ENCODE peak calls at places on chromosomes 2 and 18, in five cellular contexts. P is fibroblast of pulmonary artery, U is Ammon's horn, R is aorta, K is endothelial cell. V is an unnamed sample.

GRCh38 chr2:27809761-27810241 is 38.3 kb downstream of the MRPL33 start:
- DNase-seq in P (peak), U (peak), R (no peak), K (no peak), V (no peak)

GRCh38 chr18:59729781-59730180 is 32.6 kb upstream of the CCBE1 start:
- DNase-seq in P (no peak), U (no peak), R (no peak), K (no peak), V (no peak)

GRCh38 chr2:148122788-148123187 is 101.9 kb downstream of the MBD5 start:
- DNase-seq in P (no peak), U (no peak), R (no peak), K (no peak), V (no peak)

GRCh38 chr2:37026050-37026449 is 58.1 kb downstream of the HEATR5B start:
- DNase-seq in P (peak), U (no peak), R (no peak), K (peak), V (peak)

GRCh38 chr2:70181363-70181956 is 9.4 kb downstream of the C2orf42 start:
- DNase-seq in P (no peak), U (no peak), R (no peak), K (no peak), V (no peak)

GRCh38 chr18:34122724-34123334 is 101.9 kb downstream of the NOL4 start:
- DNase-seq in P (peak), U (peak), R (no peak), K (peak), V (peak)

GRCh38 chr2:120480346-120480902 is 134.5 kb downstream of the INHBB start:
- DNase-seq in P (no peak), U (no peak), R (peak), K (no peak), V (no peak)

GRCh38 chr2:185475868-185476267 is 262.7 kb upstream of the FSIP2 start:
- DNase-seq in P (no peak), U (no peak), R (no peak), K (no peak), V (no peak)

GRCh38 chr2:201483337-201483736 is 31.8 kb downstream of the STRADB start:
- DNase-seq in P (no peak), U (no peak), R (no peak), K (no peak), V (no peak)

GRCh38 chr2:222655748-222656543 is at the start of gene FARSB:
- DNase-seq in P (peak), U (peak), R (peak), K (peak), V (peak)

GRCh38 chr18:7616661-7617060 is 49.5 kb downstream of the PTPRM start:
- DNase-seq in P (no peak), U (no peak), R (no peak), K (no peak), V (no peak)

GRCh38 chr2:102304268-102304667 is 7.1 kb upstream of the IL1RL1 start:
- DNase-seq in P (peak), U (no peak), R (no peak), K (no peak), V (no peak)

GRCh38 chr2:213220967-213221603 is 63.2 kb upstream of the SPAG16 start:
- DNase-seq in P (no peak), U (no peak), R (no peak), K (no peak), V (no peak)

GRCh38 chr2:70904371-70905216 is 31.1 kb upstream of the ATP6V1B1 start:
- DNase-seq in P (no peak), U (no peak), R (no peak), K (no peak), V (no peak)

GRCh38 chr2:234164499-234165409 is 114.3 kb downstream of the SPP2 start:
- DNase-seq in P (no peak), U (no peak), R (no peak), K (no peak), V (no peak)

GRCh38 chr18:22169011-22169888 is at the start of gene GATA6:
- DNase-seq in P (peak), U (peak), R (peak), K (peak), V (peak)

GRCh38 chr2:23926750-23927627 is at the start of gene ATAD2B:
- DNase-seq in P (peak), U (peak), R (peak), K (peak), V (peak)

GRCh38 chr2:164620873-164621760 is at the start of gene GRB14:
- DNase-seq in P (peak), U (peak), R (peak), K (peak), V (no peak)

GRCh38 chr2:1024981-1025380 is 74.3 kb downstream of the SNTG2 start:
- DNase-seq in P (peak), U (no peak), R (no peak), K (no peak), V (no peak)

GRCh38 chr2:11657646-11658045 is 12.3 kb downstream of the NTSR2 start:
- DNase-seq in P (no peak), U (peak), R (no peak), K (no peak), V (no peak)

GRCh38 chr2:18262601-18263000 is 297.9 kb downstream of the RDH14 start:
- DNase-seq in P (no peak), U (no peak), R (no peak), K (no peak), V (no peak)

GRCh38 chr2:26980971-26981370 is 10.5 kb downstream of the MAPRE3 start:
- DNase-seq in P (no peak), U (peak), R (no peak), K (no peak), V (no peak)

GRCh38 chr18:76491801-76492668 is 3.0 kb downstream of the ZNF516 start:
- DNase-seq in P (peak), U (peak), R (peak), K (peak), V (no peak)

GRCh38 chr2:233761040-233761769 is 1.1 kb downstream of the UGT1A1 start:
- DNase-seq in P (peak), U (no peak), R (no peak), K (no peak), V (no peak)

GRCh38 chr2:44246840-44247369 is 28.4 kb upstream of the SLC3A1 start:
- DNase-seq in P (no peak), U (no peak), R (no peak), K (no peak), V (no peak)

GRCh38 chr2:5497874-5498273 is 194.3 kb upstream of the SOX11 start:
- DNase-seq in P (no peak), U (no peak), R (no peak), K (no peak), V (no peak)